ENCODE peak calls at places on chromosomes 4 and X, in eight cellular contexts. A is upper lobe of right lung, O is mucosa of descending colon, V is HCT116, Q is cardiac muscle cell, G is neural progenitor cell, W is H9, D is OCI-LY7. K is an unnamed sample.
A peak's percentile ranks its signal among the peaks of the same experiment; 100 is the strongest.

GRCh38 chrX:43940811-43941210 is 32.4 kb downstream of the NDP start:
- DNase-seq in V (no peak), A (no peak), G (no peak), D (no peak), W (peak; percentile 35), O (no peak), Q (no peak), K (no peak)

GRCh38 chr4:112982677-112983076 is 66.8 kb upstream of the ANK2 start:
- DNase-seq in Q (no peak), A (no peak), O (no peak), D (no peak), G (no peak), V (no peak), W (no peak), K (no peak)

GRCh38 chr4:120318447-120318846 is 251.8 kb upstream of the MAD2L1 start:
- DNase-seq in G (peak; percentile 15), D (no peak), Q (peak; percentile 26), V (no peak), A (no peak), W (no peak), O (no peak), K (no peak)

GRCh38 chr4:173334891-173335754 is 965 bp upstream of the HMGB2 start:
- DNase-seq in W (peak; percentile 89), D (peak; percentile 81), O (peak; percentile 81), A (peak; percentile 79), Q (peak; percentile 91), V (peak; percentile 79), G (peak; percentile 96), K (peak; percentile 77)

GRCh38 chr4:110787781-110788180 is 164.9 kb upstream of the PITX2 start:
- DNase-seq in Q (no peak), O (no peak), D (no peak), W (no peak), A (no peak), G (no peak), V (no peak), K (no peak)

GRCh38 chrX:41922125-41922521 is 1.2 kb downstream of the CASK start:
- DNase-seq in W (no peak), A (no peak), V (no peak), G (peak; percentile 8), O (no peak), D (peak; percentile 20), Q (peak; percentile 43), K (no peak)

GRCh38 chr4:3314706-3315260 is 22.0 kb downstream of the RGS12 start:
- DNase-seq in D (no peak), Q (no peak), W (peak; percentile 16), V (no peak), A (peak; percentile 41), O (no peak), G (no peak), K (no peak)

GRCh38 chr4:139403457-139403856 is 50.5 kb upstream of the RAB33B start:
- DNase-seq in G (peak; percentile 22), Q (no peak), A (no peak), D (peak; percentile 23), W (no peak), O (no peak), V (no peak), K (no peak)

GRCh38 chr4:92235741-92236140 is 68.0 kb upstream of the GRID2 start:
- DNase-seq in A (no peak), D (no peak), Q (no peak), O (no peak), G (no peak), V (no peak), W (no peak), K (no peak)

DNA sequence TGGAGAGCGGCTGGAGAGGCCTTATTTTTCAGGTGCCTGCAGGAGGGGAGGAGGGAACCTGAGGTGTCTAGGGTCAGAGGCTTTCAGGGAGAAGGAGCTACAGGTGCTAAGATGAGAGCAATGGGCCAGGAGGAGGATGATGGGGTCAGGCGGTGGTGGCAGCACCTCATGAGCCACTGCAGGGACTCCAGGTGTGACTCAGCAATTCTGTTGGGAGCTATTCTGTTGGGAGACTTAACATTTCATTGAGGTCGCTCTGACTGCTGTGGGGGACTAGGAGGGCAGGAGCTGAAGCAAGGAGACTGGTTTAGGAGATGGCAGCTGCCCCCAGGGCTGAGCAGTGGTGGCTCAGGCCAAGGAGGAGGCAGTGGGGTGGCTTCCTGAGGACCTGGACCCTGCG is 65.0 kb downstream of the CLDN34 start:
- DNase-seq in W (no peak), O (no peak), G (no peak), V (no peak), A (no peak), Q (no peak), D (no peak), K (no peak)
- H3K4me1 ChIP-seq in W (no peaks in the 10 kb centered on the region), O (no peaks in the 10 kb centered on the region), G (no peaks in the 10 kb centered on the region), V (peaks cover 8% of the 10 kb centered on the region), A (peaks cover 3% of the 10 kb centered on the region), Q (peaks cover 7% of the 10 kb centered on the region), D (peaks cover 21% of the 10 kb centered on the region), K (no peaks in the 10 kb centered on the region)

GRCh38 chrX:70432936-70433847 is 10.1 kb downstream of the GDPD2 start:
- DNase-seq in G (no peak), A (no peak), D (no peak), W (no peak), O (no peak), Q (no peak), V (no peak), K (no peak)
- H3K4me1 ChIP-seq in G (no peaks in the 10 kb centered on the region), A (no peaks in the 10 kb centered on the region), D (peaks cover 7% of the 10 kb centered on the region), W (no peaks in the 10 kb centered on the region), O (no peaks in the 10 kb centered on the region), Q (peaks cover 5% of the 10 kb centered on the region), V (peaks cover 22% of the 10 kb centered on the region), K (no peaks in the 10 kb centered on the region)

DNA sequence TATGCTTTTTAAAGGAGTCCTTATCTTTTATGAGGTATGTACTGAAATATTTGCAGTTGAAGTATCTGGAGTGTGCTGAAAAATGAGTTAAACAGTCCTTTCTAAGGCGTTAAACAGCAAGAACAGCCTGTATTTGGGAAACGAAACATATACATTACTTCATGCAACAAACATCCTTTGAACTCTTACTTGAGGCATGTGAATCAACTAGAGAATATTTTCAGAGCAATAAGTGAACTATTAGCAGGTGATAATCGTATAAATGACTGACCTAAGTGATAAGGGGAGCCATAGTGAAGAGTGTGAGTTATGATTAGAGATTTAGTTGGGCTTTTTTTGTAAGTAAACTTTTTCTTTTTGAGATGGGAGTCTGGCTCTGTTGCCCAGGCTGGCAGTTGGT is 45.9 kb upstream of the RHOH start:
- DNase-seq in Q (no peak), W (no peak), O (no peak), D (peak; percentile 17), A (no peak), G (no peak), V (no peak), K (no peak)
- H3K4me1 ChIP-seq in Q (no peaks in the 10 kb centered on the region), W (no peaks in the 10 kb centered on the region), O (no peaks in the 10 kb centered on the region), D (peaks cover 22% of the 10 kb centered on the region), A (no peaks in the 10 kb centered on the region), G (no peaks in the 10 kb centered on the region), V (no peaks in the 10 kb centered on the region), K (no peaks in the 10 kb centered on the region)

GRCh38 chr4:47570816-47571215 is 85.7 kb downstream of the ATP10D start:
- DNase-seq in W (no peak), O (no peak), A (no peak), V (no peak), G (no peak), D (no peak), Q (no peak), K (no peak)
- H3K4me1 ChIP-seq in W (no peaks in the 10 kb centered on the region), O (no peaks in the 10 kb centered on the region), A (no peaks in the 10 kb centered on the region), V (peaks cover 3% of the 10 kb centered on the region), G (no peaks in the 10 kb centered on the region), D (no peaks in the 10 kb centered on the region), Q (no peaks in the 10 kb centered on the region), K (no peaks in the 10 kb centered on the region)

DNA sequence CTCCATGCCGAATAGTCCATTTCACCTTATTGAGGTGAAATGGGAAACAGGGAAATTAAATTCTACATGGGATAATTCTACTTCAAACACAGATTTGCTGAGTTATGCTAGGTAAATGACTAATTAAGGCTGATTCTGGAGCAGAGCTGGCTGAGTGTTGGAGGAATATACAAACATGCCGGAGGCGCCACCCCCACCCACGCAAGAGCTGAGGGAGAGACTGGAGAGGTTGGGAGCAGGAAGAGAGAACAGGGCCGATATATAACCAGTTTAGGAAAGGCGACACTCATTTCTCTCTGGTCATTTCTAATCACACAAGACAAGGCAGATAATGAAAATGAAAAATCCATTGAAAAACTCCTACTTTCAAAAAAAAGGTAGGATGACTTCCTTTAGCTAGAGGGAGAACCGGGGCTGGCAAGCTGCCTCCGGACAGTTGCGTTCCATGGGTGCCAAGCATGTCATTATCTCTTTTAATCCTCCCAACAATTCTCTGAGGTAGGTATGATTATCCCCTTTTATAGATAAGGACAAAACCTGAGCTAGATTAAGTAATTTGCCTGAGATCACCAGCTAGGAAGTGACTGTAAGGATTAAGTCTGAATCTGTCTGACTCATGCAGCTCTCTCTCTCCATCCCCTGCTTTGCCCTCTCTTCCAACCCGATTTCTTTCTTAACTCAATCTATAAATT is 27.6 kb upstream of the CFAP299 start:
- DNase-seq in G (peak; percentile 36), A (no peak), W (no peak), Q (no peak), V (no peak), D (no peak), O (no peak), K (no peak)
- H3K4me1 ChIP-seq in G (peaks cover 13% of the 10 kb centered on the region), A (no peaks in the 10 kb centered on the region), W (peaks cover 2% of the 10 kb centered on the region), Q (peaks cover 9% of the 10 kb centered on the region), V (no peaks in the 10 kb centered on the region), D (no peaks in the 10 kb centered on the region), O (no peaks in the 10 kb centered on the region), K (no peaks in the 10 kb centered on the region)

K was measured in pancreas.